ENCODE peak calls at places on chromosomes 13 and 19, in six cellular contexts. R, L, J, A, B and P are unnamed samples.

GRCh38 chr13:74158028-74158427 is 23.8 kb upstream of the KLF12 start:
- DNase-seq in L (peak), J (no peak), A (peak), B (no peak), R (no peak), P (no peak)

GRCh38 chr13:101424381-101425155 is 8.3 kb upstream of the NALCN start:
- DNase-seq in A (no peak), L (no peak), R (no peak), B (no peak), J (no peak), P (no peak)

GRCh38 chr19:45852941-45853340 is 10.0 kb downstream of the SYMPK start:
- DNase-seq in A (no peak), L (no peak), J (no peak), R (no peak), B (no peak), P (no peak)

GRCh38 chr19:43574424-43575155 is 737 bp downstream of the XRCC1 start:
- DNase-seq in B (no peak), L (no peak), A (peak), J (peak), R (no peak), P (no peak)

GRCh38 chr13:33057019-33057785 is 41.0 kb downstream of the KL start:
- DNase-seq in A (no peak), L (no peak), R (no peak), J (peak), B (peak), P (no peak)

GRCh38 chr13:100438059-100438788 is 150.4 kb downstream of the GGACT start:
- DNase-seq in R (no peak), J (no peak), B (no peak), A (no peak), L (no peak), P (no peak)

GRCh38 chr13:77918391-77919261 is at the start of gene EDNRB:
- DNase-seq in R (peak), A (peak), L (peak), B (no peak), J (peak), P (peak)

GRCh38 chr19:16372065-16372915 is 47.7 kb downstream of the KLF2 start:
- DNase-seq in L (no peak), B (no peak), R (no peak), A (no peak), J (no peak), P (no peak)

GRCh38 chr13:33509642-33510229 is 224.2 kb upstream of the STARD13 start:
- DNase-seq in B (no peak), R (peak), A (peak), J (no peak), L (peak), P (no peak)

GRCh38 chr13:101556676-101557121 is 104.2 kb downstream of the ITGBL1 start:
- DNase-seq in A (no peak), J (no peak), L (no peak), B (no peak), R (peak), P (no peak)

GRCh38 chr13:42707003-42707402 is 74.4 kb upstream of the FAM216B start:
- DNase-seq in B (no peak), R (no peak), J (no peak), L (no peak), A (no peak), P (no peak)

GRCh38 chr19:16142032-16142580 is 1.4 kb upstream of the HSH2D start:
- DNase-seq in L (no peak), A (no peak), J (no peak), B (no peak), R (no peak), P (no peak)

GRCh38 chr19:1522061-1522460 is 1.8 kb upstream of the PLK5 start:
- DNase-seq in J (no peak), B (no peak), L (no peak), A (no peak), R (no peak), P (no peak)

GRCh38 chr13:64591981-64592380 is 2638.2 kb downstream of the PCDH9 start:
- DNase-seq in L (no peak), A (no peak), J (peak), B (no peak), R (no peak), P (no peak)

GRCh38 chr13:109204252-109204651 is 574.8 kb downstream of the MYO16 start:
- DNase-seq in A (no peak), B (no peak), L (no peak), J (no peak), R (no peak), P (no peak)

GRCh38 chr19:4543856-4544647 is 4.2 kb upstream of the LRG1 start:
- DNase-seq in L (no peak), J (no peak), R (no peak), A (no peak), B (no peak), P (no peak)

GRCh38 chr13:109720758-109721184 is 65.6 kb downstream of the IRS2 start:
- DNase-seq in A (no peak), J (no peak), R (no peak), L (no peak), B (no peak), P (no peak)

GRCh38 chr19:15249912-15250634 is 17.8 kb upstream of the EPHX3 start:
- DNase-seq in L (peak), R (peak), J (peak), B (no peak), A (peak), P (peak)

GRCh38 chr19:1747285-1748114 is 5.8 kb upstream of the ONECUT3 start:
- DNase-seq in L (no peak), A (no peak), R (no peak), B (no peak), J (peak), P (peak)

GRCh38 chr19:13181747-13182388 is 31.7 kb downstream of the IER2 start:
- DNase-seq in B (peak), L (peak), A (peak), J (peak), R (peak), P (no peak)

GRCh38 chr19:10852098-10852800 is 4.0 kb downstream of the C19orf38 start:
- DNase-seq in L (no peak), B (no peak), R (no peak), J (peak), A (no peak), P (no peak)

GRCh38 chr13:41966671-41967070 is 5.8 kb upstream of the VWA8 start:
- DNase-seq in B (no peak), J (no peak), A (no peak), R (no peak), L (no peak), P (no peak)

GRCh38 chr13:25217023-25217909 is 45.2 kb upstream of the AMER2 start:
- DNase-seq in L (no peak), B (no peak), J (peak), A (no peak), R (no peak), P (peak)

GRCh38 chr13:35727881-35728280 is 251.4 kb upstream of the MAB21L1 start:
- DNase-seq in R (no peak), B (no peak), L (no peak), J (no peak), A (no peak), P (peak)

GRCh38 chr19:29623726-29624488 is 17.8 kb downstream of the POP4 start:
- DNase-seq in B (no peak), A (no peak), J (no peak), R (no peak), L (no peak), P (no peak)

GRCh38 chr19:5889288-5889971 is 14.2 kb downstream of the NDUFA11 start:
- DNase-seq in A (no peak), L (no peak), R (no peak), B (no peak), J (no peak), P (no peak)

GRCh38 chr19:2026770-2027169 is 11.3 kb upstream of the BTBD2 start:
- DNase-seq in R (no peak), J (no peak), L (no peak), A (no peak), B (no peak), P (no peak)

GRCh38 chr13:85806553-85807175 is 7.4 kb upstream of the SLITRK6 start:
- DNase-seq in B (peak), J (no peak), R (no peak), A (no peak), L (no peak), P (peak)

GRCh38 chr19:30046522-30046921 is 104.5 kb downstream of the URI1 start:
- DNase-seq in A (no peak), B (peak), J (peak), L (no peak), R (no peak), P (no peak)

GRCh38 chr19:5150331-5150901 is 181.5 kb downstream of the KDM4B start:
- DNase-seq in L (no peak), J (no peak), A (no peak), B (no peak), R (no peak), P (no peak)

GRCh38 chr13:96034662-96035061 is 18.5 kb downstream of the UGGT2 start:
- DNase-seq in B (no peak), A (no peak), R (no peak), L (no peak), J (no peak), P (no peak)

GRCh38 chr19:12939292-12939606 is 840 bp downstream of the CALR start:
- DNase-seq in R (no peak), B (peak), J (peak), A (no peak), L (peak), P (no peak)

GRCh38 chr13:42113478-42113877 is 65.0 kb downstream of the DGKH start:
- DNase-seq in A (no peak), L (no peak), J (no peak), R (no peak), B (no peak), P (no peak)

GRCh38 chr19:44653977-44654784 is 10.5 kb downstream of the PVR start:
- DNase-seq in A (peak), L (peak), B (peak), R (peak), J (peak), P (peak)

GRCh38 chr13:23672616-23673015 is 102.4 kb downstream of the TNFRSF19 start:
- DNase-seq in L (no peak), B (no peak), A (no peak), J (no peak), R (no peak), P (no peak)
- H3K27ac ChIP-seq in L (no peak), B (no peak), A (no peak), J (peak), R (no peak), P (no peak)

DNA sequence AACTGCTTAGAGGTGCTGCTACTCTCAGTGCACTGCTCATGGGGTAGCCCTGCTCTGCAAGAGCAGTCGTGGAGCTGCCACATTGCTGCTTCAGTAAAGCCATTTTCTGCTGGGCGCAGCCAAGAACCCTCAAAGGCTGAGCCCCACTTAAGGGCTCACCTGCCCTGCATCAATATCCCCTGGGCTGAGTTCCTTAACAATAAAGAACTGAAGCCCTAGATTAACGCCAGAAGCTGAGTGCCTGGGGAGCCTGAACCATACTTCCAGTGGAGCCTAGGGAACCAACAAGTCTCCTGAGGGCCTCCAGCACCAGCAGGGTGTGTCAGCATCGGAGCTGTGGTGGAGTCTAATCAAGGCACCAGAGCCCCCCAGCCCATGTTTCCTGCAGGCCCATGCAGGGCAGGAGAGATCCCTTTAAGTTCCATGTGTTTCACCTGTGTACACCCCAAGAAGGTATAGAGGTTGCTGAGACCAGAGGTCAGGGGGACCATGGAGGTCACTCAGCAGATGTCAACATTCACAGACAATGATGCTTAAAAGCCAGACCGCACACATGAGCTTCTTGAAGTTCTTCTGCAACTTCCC is 1198.0 kb downstream of the UQCRFS1 start:
- DNase-seq in J (no peak), A (no peak), R (no peak), L (no peak), B (no peak), P (no peak)
- TF ChIP-seq CTCF in J (no peak), A (no peak), R (no peak), L (no peak), B (no peak), P (no peak)

GRCh38 chr13:113509989-113510388 is 19.5 kb upstream of the DCUN1D2 start:
- DNase-seq in B (no peak), R (peak), A (no peak), J (no peak), L (no peak), P (no peak)

GRCh38 chr13:113508531-113509254 is 18.2 kb upstream of the DCUN1D2 start:
- DNase-seq in B (no peak), R (no peak), L (no peak), J (no peak), A (no peak), P (no peak)

GRCh38 chr13:113506025-113506685 is 15.6 kb upstream of the DCUN1D2 start:
- DNase-seq in A (no peak), J (no peak), L (no peak), B (no peak), R (no peak), P (no peak)

GRCh38 chr13:113506871-113507388 is 16.4 kb upstream of the DCUN1D2 start:
- DNase-seq in J (no peak), L (no peak), R (no peak), B (no peak), A (no peak), P (no peak)

GRCh38 chr13:113507564-113508210 is 17.2 kb upstream of the DCUN1D2 start:
- DNase-seq in B (no peak), L (no peak), J (no peak), A (no peak), R (no peak), P (no peak)
- H3K27ac ChIP-seq in B (no peak), L (no peak), J (no peak), A (no peak), R (no peak), P (no peak)

GRCh38 chr19:40216777-40217026 is 1.5 kb downstream of the TTC9B start:
- DNase-seq in L (no peak), B (no peak), A (no peak), R (no peak), J (no peak), P (no peak)

GRCh38 chr19:40217921-40218890 is at the start of gene TTC9B:
- DNase-seq in A (no peak), L (no peak), J (no peak), B (no peak), R (no peak), P (no peak)

GRCh38 chr19:40214936-40215335 is 3.2 kb downstream of the TTC9B start:
- DNase-seq in J (no peak), R (no peak), L (no peak), B (no peak), A (no peak), P (no peak)

GRCh38 chr19:40216013-40216776 is 2.0 kb downstream of the TTC9B start:
- DNase-seq in J (no peak), R (no peak), B (no peak), L (no peak), A (no peak), P (no peak)

GRCh38 chr19:40217027-40217810 is 965 bp downstream of the TTC9B start:
- DNase-seq in R (no peak), A (no peak), B (peak), J (no peak), L (no peak), P (no peak)
- TF ChIP-seq CTCF in R (peak), A (no peak), B (peak), J (peak), L (peak), P (peak)

DNA sequence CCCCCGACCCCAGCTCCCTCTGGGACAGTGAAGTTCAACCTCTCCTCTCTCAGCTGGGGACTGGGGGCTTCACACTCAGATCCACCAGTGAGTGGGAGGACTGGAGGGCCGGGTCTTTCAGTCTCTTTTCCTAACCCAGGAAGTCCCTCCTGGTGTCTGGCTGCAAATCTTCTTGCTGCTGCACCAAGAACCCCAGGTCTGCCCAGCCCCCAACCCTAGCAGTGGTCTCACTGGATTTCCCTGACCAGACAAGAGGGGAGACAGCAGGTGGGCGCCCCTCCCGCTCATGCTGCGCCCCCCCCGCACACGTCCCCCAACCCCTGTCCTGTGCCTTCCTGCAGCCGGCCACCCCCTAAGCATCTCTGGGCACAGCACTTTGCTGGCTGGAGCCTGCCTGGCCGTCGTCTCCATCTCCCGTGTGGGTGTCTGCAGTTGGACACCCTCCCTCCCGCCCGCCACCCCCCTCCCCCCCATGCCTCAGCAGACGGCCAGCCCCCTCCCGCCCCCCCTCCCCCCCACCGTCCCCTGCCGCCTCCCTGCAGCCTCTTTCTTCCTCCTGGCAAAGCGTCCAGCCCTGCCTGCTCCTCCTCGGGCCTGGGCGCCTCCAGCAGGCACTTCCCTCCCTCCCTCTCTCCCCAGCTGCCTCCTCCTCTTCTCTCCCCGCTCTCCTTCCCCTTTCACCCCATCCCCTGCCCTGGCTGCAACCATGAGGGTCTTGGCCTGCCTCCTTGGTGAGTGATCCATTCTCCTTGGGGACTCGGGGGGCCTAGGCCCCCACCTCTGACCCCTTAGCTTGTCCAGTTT is at the start of gene SSC5D:
- DNase-seq in L (peak), A (peak), J (no peak), B (no peak), R (no peak), P (no peak)
- H3K27ac ChIP-seq in L (peak), A (peak), J (peak), B (no peak), R (peak), P (peak)

GRCh38 chr13:112820318-112820717 is 130.5 kb downstream of the ATP11A start:
- DNase-seq in J (no peak), A (no peak), L (no peak), R (no peak), B (no peak), P (no peak)

GRCh38 chr13:112824429-112824828 is 134.6 kb downstream of the ATP11A start:
- DNase-seq in A (no peak), J (no peak), R (no peak), L (no peak), B (no peak), P (no peak)

GRCh38 chr13:112825071-112825470 is 135.2 kb downstream of the ATP11A start:
- DNase-seq in J (no peak), B (no peak), A (no peak), L (no peak), R (no peak), P (no peak)

GRCh38 chr13:112821340-112822055 is 131.7 kb downstream of the ATP11A start:
- DNase-seq in B (no peak), A (no peak), R (peak), J (no peak), L (no peak), P (no peak)

GRCh38 chr13:112822851-112823250 is 133.0 kb downstream of the ATP11A start:
- DNase-seq in B (no peak), R (peak), J (no peak), L (no peak), A (no peak), P (no peak)
- TF ChIP-seq CTCF in B (no peak), R (no peak), J (no peak), L (no peak), A (no peak), P (no peak)

GRCh38 chr19:3336680-3337523 is 29.5 kb upstream of the NFIC start:
- DNase-seq in A (peak), L (peak), B (no peak), J (no peak), R (peak), P (no peak)

GRCh38 chr19:3336351-3336679 is 30.1 kb upstream of the NFIC start:
- DNase-seq in A (no peak), B (no peak), R (no peak), J (no peak), L (no peak), P (no peak)

GRCh38 chr19:3340340-3340739 is 26.0 kb upstream of the NFIC start:
- DNase-seq in L (no peak), J (no peak), R (no peak), A (no peak), B (no peak), P (no peak)

GRCh38 chr19:3335431-3336350 is 30.7 kb upstream of the NFIC start:
- DNase-seq in R (peak), A (peak), B (no peak), J (no peak), L (peak), P (no peak)

GRCh38 chr19:3338541-3339181 is 27.7 kb upstream of the NFIC start:
- DNase-seq in R (peak), B (no peak), A (peak), L (peak), J (no peak), P (no peak)
- H3K27ac ChIP-seq in R (peak), B (no peak), A (peak), L (peak), J (no peak), P (peak)

GRCh38 chr13:93227280-93227905 is 786 bp downstream of the GPC6 start:
- DNase-seq in J (peak), A (peak), B (no peak), L (no peak), R (no peak), P (no peak)
- TF ChIP-seq CTCF in J (no peak), A (no peak), B (no peak), L (no peak), R (no peak), P (no peak)